ENCODE peak calls at places on chromosome 9, in ten cellular contexts. One of them, this sample, is unnamed. For H3K36me3, the result is how much of the 10 kb centered on the place peaks cover.

GRCh38 chr9:126857261-126857960 is 3.0 kb upstream of the ZBTB34 start:
- DNase-seq in Panc1: no peak
- DNase-seq in esophagus muscularis mucosa: no peak
- DNase-seq in kidney epithelial cell: no peak
- DNase-seq in hepatocyte: no peak
- DNase-seq in HepG2: no peak
- DNase-seq in astrocyte: no peak
- DNase-seq in OCI-LY7: no peak
- DNase-seq in bronchial epithelial cell: no peak
- DNase-seq in Peyer's patch: no peak
- DNase-seq in this sample: peak

GRCh38 chr9:101455656-101456235 is 20.2 kb upstream of the ALDOB start:
- DNase-seq in HepG2: no peak
- DNase-seq in kidney epithelial cell: no peak
- DNase-seq in OCI-LY7: no peak
- DNase-seq in astrocyte: peak
- DNase-seq in Peyer's patch: no peak
- DNase-seq in esophagus muscularis mucosa: no peak
- DNase-seq in bronchial epithelial cell: no peak
- DNase-seq in hepatocyte: no peak
- DNase-seq in Panc1: no peak
- DNase-seq in this sample: peak

GRCh38 chr9:127209948-127210621 is 54.5 kb upstream of the GARNL3 start:
- DNase-seq in bronchial epithelial cell: no peak
- DNase-seq in esophagus muscularis mucosa: no peak
- DNase-seq in astrocyte: no peak
- DNase-seq in HepG2: no peak
- DNase-seq in hepatocyte: no peak
- DNase-seq in Panc1: no peak
- DNase-seq in kidney epithelial cell: no peak
- DNase-seq in OCI-LY7: no peak
- DNase-seq in Peyer's patch: peak
- DNase-seq in this sample: no peak

GRCh38 chr9:75626860-75627259 is 263.6 kb upstream of the PCSK5 start:
- DNase-seq in hepatocyte: no peak
- DNase-seq in Panc1: no peak
- DNase-seq in esophagus muscularis mucosa: no peak
- DNase-seq in Peyer's patch: no peak
- DNase-seq in astrocyte: no peak
- DNase-seq in HepG2: no peak
- DNase-seq in kidney epithelial cell: no peak
- DNase-seq in OCI-LY7: no peak
- DNase-seq in bronchial epithelial cell: no peak
- DNase-seq in this sample: no peak

GRCh38 chr9:128628471-128629048 is 28.1 kb downstream of the DYNC2I2 start:
- DNase-seq in Panc1: no peak
- DNase-seq in esophagus muscularis mucosa: no peak
- DNase-seq in kidney epithelial cell: no peak
- DNase-seq in astrocyte: no peak
- DNase-seq in OCI-LY7: no peak
- DNase-seq in Peyer's patch: peak
- DNase-seq in bronchial epithelial cell: no peak
- DNase-seq in HepG2: peak
- DNase-seq in hepatocyte: no peak
- DNase-seq in this sample: no peak

GRCh38 chr9:89597711-89598707 is 6.8 kb upstream of the GADD45G start:
- DNase-seq in astrocyte: no peak
- DNase-seq in OCI-LY7: peak
- DNase-seq in HepG2: peak
- DNase-seq in Peyer's patch: no peak
- DNase-seq in kidney epithelial cell: no peak
- DNase-seq in Panc1: no peak
- DNase-seq in esophagus muscularis mucosa: no peak
- DNase-seq in hepatocyte: peak
- DNase-seq in bronchial epithelial cell: peak
- DNase-seq in this sample: peak

GRCh38 chr9:37248651-37249163 is 128.3 kb downstream of the ZCCHC7 start:
- DNase-seq in OCI-LY7: no peak
- DNase-seq in Peyer's patch: no peak
- DNase-seq in esophagus muscularis mucosa: no peak
- DNase-seq in astrocyte: peak
- DNase-seq in bronchial epithelial cell: no peak
- DNase-seq in kidney epithelial cell: no peak
- DNase-seq in HepG2: no peak
- DNase-seq in hepatocyte: no peak
- DNase-seq in Panc1: no peak
- DNase-seq in this sample: no peak

GRCh38 chr9:1071730-1072129 is 21.6 kb downstream of the DMRT2 start:
- DNase-seq in esophagus muscularis mucosa: no peak
- DNase-seq in Panc1: no peak
- DNase-seq in OCI-LY7: no peak
- DNase-seq in Peyer's patch: no peak
- DNase-seq in hepatocyte: no peak
- DNase-seq in HepG2: no peak
- DNase-seq in kidney epithelial cell: no peak
- DNase-seq in bronchial epithelial cell: peak
- DNase-seq in astrocyte: no peak
- DNase-seq in this sample: no peak

GRCh38 chr9:121945849-121946248 is 147.3 kb downstream of the TTLL11 start:
- DNase-seq in esophagus muscularis mucosa: no peak
- DNase-seq in HepG2: no peak
- DNase-seq in Peyer's patch: no peak
- DNase-seq in Panc1: no peak
- DNase-seq in astrocyte: no peak
- DNase-seq in kidney epithelial cell: no peak
- DNase-seq in OCI-LY7: peak
- DNase-seq in hepatocyte: no peak
- DNase-seq in bronchial epithelial cell: peak
- DNase-seq in this sample: no peak

GRCh38 chr9:121191235-121191634 is 10.4 kb downstream of the RAB14 start:
- DNase-seq in kidney epithelial cell: no peak
- DNase-seq in Peyer's patch: no peak
- DNase-seq in HepG2: no peak
- DNase-seq in astrocyte: no peak
- DNase-seq in hepatocyte: no peak
- DNase-seq in Panc1: no peak
- DNase-seq in bronchial epithelial cell: no peak
- DNase-seq in esophagus muscularis mucosa: no peak
- DNase-seq in OCI-LY7: no peak
- DNase-seq in this sample: no peak

GRCh38 chr9:135084262-135084661 is 3.2 kb upstream of the OLFM1 start:
- DNase-seq in HepG2: no peak
- DNase-seq in Peyer's patch: no peak
- DNase-seq in Panc1: no peak
- DNase-seq in hepatocyte: no peak
- DNase-seq in esophagus muscularis mucosa: no peak
- DNase-seq in kidney epithelial cell: no peak
- DNase-seq in OCI-LY7: no peak
- DNase-seq in bronchial epithelial cell: no peak
- DNase-seq in astrocyte: no peak
- DNase-seq in this sample: no peak
- H3K4me3 ChIP-seq in HepG2: no peak
- H3K4me3 ChIP-seq in Peyer's patch: no peak
- H3K4me3 ChIP-seq in Panc1: no peak
- H3K4me3 ChIP-seq in hepatocyte: no peak
- H3K4me3 ChIP-seq in esophagus muscularis mucosa: no peak
- H3K4me3 ChIP-seq in kidney epithelial cell: no peak
- H3K4me3 ChIP-seq in OCI-LY7: no peak
- H3K4me3 ChIP-seq in bronchial epithelial cell: no peak
- H3K4me3 ChIP-seq in astrocyte: no peak
- H3K4me3 ChIP-seq in this sample: no peak

DNA sequence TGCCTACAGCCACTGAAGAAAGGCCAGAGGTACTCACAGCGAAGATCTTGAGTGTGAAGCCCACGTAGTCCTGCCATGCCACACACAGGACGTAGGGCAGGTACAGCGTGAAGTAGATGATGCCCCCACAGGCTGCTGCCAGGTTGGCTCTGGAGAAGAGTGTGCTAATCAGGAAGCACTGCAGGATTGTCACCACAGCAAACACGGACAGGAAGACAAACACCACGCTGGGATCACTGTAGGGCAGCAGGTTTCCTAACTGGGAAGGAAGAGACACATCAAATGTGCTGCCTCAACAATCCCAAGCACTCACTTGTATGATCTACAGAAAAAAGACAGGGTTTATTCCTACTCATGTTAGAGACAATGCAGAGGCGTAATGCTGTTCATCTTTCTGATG is 63.0 kb downstream of the NIPSNAP3B start:
- DNase-seq in esophagus muscularis mucosa: no peak
- DNase-seq in bronchial epithelial cell: no peak
- DNase-seq in HepG2: no peak
- DNase-seq in Panc1: no peak
- DNase-seq in hepatocyte: no peak
- DNase-seq in Peyer's patch: no peak
- DNase-seq in OCI-LY7: no peak
- DNase-seq in astrocyte: no peak
- DNase-seq in kidney epithelial cell: no peak
- DNase-seq in this sample: no peak
- H3K36me3 ChIP-seq in esophagus muscularis mucosa: half or more
- H3K36me3 ChIP-seq in bronchial epithelial cell: under half
- H3K36me3 ChIP-seq in HepG2: half or more
- H3K36me3 ChIP-seq in Panc1: under half
- H3K36me3 ChIP-seq in hepatocyte: under half
- H3K36me3 ChIP-seq in Peyer's patch: under half
- H3K36me3 ChIP-seq in OCI-LY7: half or more
- H3K36me3 ChIP-seq in astrocyte: half or more
- H3K36me3 ChIP-seq in kidney epithelial cell: under half
- H3K36me3 ChIP-seq in this sample: half or more

GRCh38 chr9:9003184-9003583 is 1203.6 kb upstream of the DMAC1 start:
- DNase-seq in HepG2: peak
- DNase-seq in kidney epithelial cell: no peak
- DNase-seq in Panc1: no peak
- DNase-seq in bronchial epithelial cell: peak
- DNase-seq in hepatocyte: peak
- DNase-seq in OCI-LY7: no peak
- DNase-seq in esophagus muscularis mucosa: no peak
- DNase-seq in Peyer's patch: no peak
- DNase-seq in astrocyte: no peak
- DNase-seq in this sample: peak
- TF ChIP-seq CTCF in HepG2: peak
- TF ChIP-seq CTCF in kidney epithelial cell: peak
- TF ChIP-seq CTCF in Panc1: no peak
- TF ChIP-seq CTCF in bronchial epithelial cell: peak
- TF ChIP-seq CTCF in hepatocyte: peak
- TF ChIP-seq CTCF in OCI-LY7: no peak
- TF ChIP-seq CTCF in esophagus muscularis mucosa: no peak
- TF ChIP-seq CTCF in Peyer's patch: no peak
- TF ChIP-seq CTCF in astrocyte: no peak
- TF ChIP-seq CTCF in this sample: no peak

GRCh38 chr9:94644543-94644942 is 5.2 kb upstream of the FBP1 start:
- DNase-seq in OCI-LY7: no peak
- DNase-seq in kidney epithelial cell: no peak
- DNase-seq in hepatocyte: no peak
- DNase-seq in Peyer's patch: no peak
- DNase-seq in esophagus muscularis mucosa: no peak
- DNase-seq in bronchial epithelial cell: no peak
- DNase-seq in HepG2: no peak
- DNase-seq in astrocyte: no peak
- DNase-seq in Panc1: no peak
- DNase-seq in this sample: peak

GRCh38 chr9:94643746-94644145 is 4.4 kb upstream of the FBP1 start:
- DNase-seq in Peyer's patch: no peak
- DNase-seq in esophagus muscularis mucosa: no peak
- DNase-seq in kidney epithelial cell: no peak
- DNase-seq in astrocyte: no peak
- DNase-seq in OCI-LY7: no peak
- DNase-seq in Panc1: no peak
- DNase-seq in HepG2: no peak
- DNase-seq in bronchial epithelial cell: no peak
- DNase-seq in hepatocyte: no peak
- DNase-seq in this sample: no peak

GRCh38 chr9:94643176-94643575 is 3.9 kb upstream of the FBP1 start:
- DNase-seq in kidney epithelial cell: no peak
- DNase-seq in Panc1: no peak
- DNase-seq in astrocyte: no peak
- DNase-seq in Peyer's patch: no peak
- DNase-seq in hepatocyte: no peak
- DNase-seq in esophagus muscularis mucosa: no peak
- DNase-seq in bronchial epithelial cell: no peak
- DNase-seq in OCI-LY7: no peak
- DNase-seq in HepG2: no peak
- DNase-seq in this sample: no peak

GRCh38 chr9:94639996-94640376 is 668 bp upstream of the FBP1 start:
- DNase-seq in hepatocyte: no peak
- DNase-seq in bronchial epithelial cell: no peak
- DNase-seq in astrocyte: no peak
- DNase-seq in esophagus muscularis mucosa: no peak
- DNase-seq in Peyer's patch: peak
- DNase-seq in HepG2: no peak
- DNase-seq in kidney epithelial cell: no peak
- DNase-seq in Panc1: no peak
- DNase-seq in OCI-LY7: no peak
- DNase-seq in this sample: no peak

DNA sequence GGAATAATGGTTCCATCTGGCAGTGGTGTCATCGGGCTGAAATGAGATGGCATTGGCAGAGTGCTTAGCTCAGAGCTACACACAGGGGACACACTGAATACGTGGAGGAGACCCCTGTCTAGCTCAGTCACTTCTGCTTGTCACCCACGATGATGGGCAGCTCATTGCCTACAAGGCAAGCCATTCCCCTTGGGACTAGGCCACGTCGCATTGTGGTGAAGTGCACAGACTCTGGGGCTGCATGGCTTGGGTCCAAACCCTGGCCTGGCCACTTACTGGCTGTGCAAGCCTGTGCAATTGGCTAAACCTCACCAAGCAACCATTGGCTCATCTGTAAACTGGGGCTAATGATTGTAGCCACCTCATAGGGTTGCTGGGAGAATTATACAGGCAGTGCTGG is 3.2 kb upstream of the FBP1 start:
- DNase-seq in hepatocyte: no peak
- DNase-seq in esophagus muscularis mucosa: no peak
- DNase-seq in Panc1: no peak
- DNase-seq in bronchial epithelial cell: no peak
- DNase-seq in kidney epithelial cell: no peak
- DNase-seq in OCI-LY7: no peak
- DNase-seq in astrocyte: no peak
- DNase-seq in HepG2: no peak
- DNase-seq in Peyer's patch: no peak
- DNase-seq in this sample: no peak
- H3K4me3 ChIP-seq in hepatocyte: no peak
- H3K4me3 ChIP-seq in esophagus muscularis mucosa: no peak
- H3K4me3 ChIP-seq in Panc1: no peak
- H3K4me3 ChIP-seq in bronchial epithelial cell: no peak
- H3K4me3 ChIP-seq in kidney epithelial cell: no peak
- H3K4me3 ChIP-seq in OCI-LY7: no peak
- H3K4me3 ChIP-seq in astrocyte: no peak
- H3K4me3 ChIP-seq in HepG2: no peak
- H3K4me3 ChIP-seq in Peyer's patch: no peak
- H3K4me3 ChIP-seq in this sample: no peak